ENCODE peak calls at places on chromosomes 11 and 22, in seven cellular contexts. J is IMR-90, E is neuronal stem cell, S is mesenchymal stem cell, X is H9, K is H1, W is trophoblast cell. N is an unnamed sample.

GRCh38 chr22:38314992-38315800 is 2.0 kb downstream of the CSNK1E start:
- DNase-seq in J (peak), E (no peak), S (peak), X (no peak), K (no peak), W (no peak), N (peak)

GRCh38 chr11:125465701-125466100 is 30.4 kb downstream of the FEZ1 start:
- DNase-seq in J (no peak), E (no peak), S (no peak), X (no peak), K (no peak), W (no peak), N (no peak)

GRCh38 chr22:44125421-44125820 is 55.3 kb upstream of the PARVG start:
- DNase-seq in J (no peak), E (no peak), S (no peak), X (no peak), K (no peak), W (no peak), N (no peak)

GRCh38 chr22:17999851-18000250 is 24.5 kb downstream of the MICAL3 start:
- DNase-seq in J (no peak), E (no peak), S (no peak), X (no peak), K (no peak), W (peak), N (no peak)

GRCh38 chr11:67272327-67273259 is 6.3 kb downstream of the GRK2 start:
- DNase-seq in J (no peak), E (no peak), S (no peak), X (no peak), K (no peak), W (no peak), N (no peak)

GRCh38 chr22:17868771-17869170 is 94.5 kb upstream of the BID start:
- DNase-seq in J (no peak), E (no peak), S (no peak), X (no peak), K (no peak), W (no peak), N (no peak)

GRCh38 chr11:21007297-21007696 is 337.9 kb downstream of the NELL1 start:
- DNase-seq in J (no peak), E (no peak), S (no peak), X (peak), K (no peak), W (no peak), N (peak)

GRCh38 chr22:19637405-19638281 is 76.7 kb upstream of the SEPTIN5 start:
- DNase-seq in J (no peak), E (no peak), S (no peak), X (peak), K (no peak), W (no peak), N (no peak)

GRCh38 chr11:57480409-57481137 is 20.2 kb downstream of the RTN4RL2 start:
- DNase-seq in J (peak), E (no peak), S (peak), X (peak), K (peak), W (peak), N (peak)

GRCh38 chr11:130323452-130324448 is 9.0 kb upstream of the ZBTB44 start:
- DNase-seq in J (peak), E (no peak), S (no peak), X (no peak), K (no peak), W (no peak), N (no peak)

GRCh38 chr22:23836281-23836680 is 2.5 kb downstream of the DERL3 start:
- DNase-seq in J (no peak), E (no peak), S (no peak), X (no peak), K (no peak), W (no peak), N (no peak)

GRCh38 chr22:45905924-45906865 is 70.8 kb downstream of the WNT7B start:
- DNase-seq in J (peak), E (no peak), S (peak), X (no peak), K (no peak), W (no peak), N (no peak)

GRCh38 chr11:112637046-112637445 is 324.2 kb upstream of the NCAM1 start:
- DNase-seq in J (no peak), E (no peak), S (no peak), X (no peak), K (no peak), W (no peak), N (no peak)

GRCh38 chr11:126336646-126337045 is 18.8 kb upstream of the ST3GAL4 start:
- DNase-seq in J (no peak), E (no peak), S (no peak), X (peak), K (no peak), W (no peak), N (peak)

GRCh38 chr11:46350695-46351094 is 3.4 kb downstream of the DGKZ start:
- DNase-seq in J (no peak), E (no peak), S (no peak), X (no peak), K (no peak), W (no peak), N (no peak)

GRCh38 chr11:8719260-8720190 is 36.9 kb downstream of the RPL27A start:
- DNase-seq in J (peak), E (no peak), S (peak), X (no peak), K (no peak), W (peak), N (peak)

GRCh38 chr11:117876341-117877119 is at the start of gene FXYD6:
- DNase-seq in J (no peak), E (peak), S (peak), X (peak), K (peak), W (no peak), N (peak)

GRCh38 chr22:38958359-38958943 is 1.0 kb downstream of the APOBEC3A start:
- DNase-seq in J (no peak), E (no peak), S (no peak), X (no peak), K (no peak), W (no peak), N (no peak)

GRCh38 chr11:94193288-94193687 is 64.6 kb downstream of the PANX1 start:
- DNase-seq in J (peak), E (no peak), S (no peak), X (no peak), K (no peak), W (no peak), N (no peak)

GRCh38 chr11:58963551-58964075 is 24.3 kb downstream of the GLYATL1 start:
- DNase-seq in J (peak), E (peak), S (peak), X (peak), K (peak), W (peak), N (peak)

GRCh38 chr11:75246006-75246672 is 5.6 kb downstream of the TPBGL start:
- DNase-seq in J (no peak), E (no peak), S (no peak), X (peak), K (no peak), W (no peak), N (no peak)

GRCh38 chr22:27424319-27424718 is 377.2 kb downstream of the MN1 start:
- DNase-seq in J (peak), E (no peak), S (peak), X (no peak), K (no peak), W (peak), N (no peak)

GRCh38 chr11:65894034-65894591 is 3.6 kb downstream of the CCDC85B start:
- DNase-seq in J (no peak), E (no peak), S (no peak), X (no peak), K (no peak), W (no peak), N (no peak)

GRCh38 chr22:20560716-20561115 is 53.3 kb downstream of the MED15 start:
- DNase-seq in J (no peak), E (no peak), S (no peak), X (no peak), K (no peak), W (no peak), N (no peak)

GRCh38 chr11:28463826-28464225 is 355.6 kb downstream of the METTL15 start:
- DNase-seq in J (peak), E (no peak), S (peak), X (no peak), K (no peak), W (peak), N (no peak)

GRCh38 chr11:70322653-70323052 is 52.2 kb downstream of the PPFIA1 start:
- DNase-seq in J (no peak), E (no peak), S (peak), X (no peak), K (no peak), W (no peak), N (peak)

GRCh38 chr11:125063429-125064043 is 431 bp downstream of the SLC37A2 start:
- DNase-seq in J (no peak), E (peak), S (no peak), X (peak), K (peak), W (no peak), N (peak)

GRCh38 chr22:36940676-36941075 is 27.2 kb downstream of the CSF2RB start:
- DNase-seq in J (no peak), E (no peak), S (no peak), X (peak), K (no peak), W (no peak), N (no peak)

GRCh38 chr11:43573233-43573632 is 107.3 kb upstream of the HSD17B12 start:
- DNase-seq in J (no peak), E (no peak), S (no peak), X (peak), K (peak), W (no peak), N (peak)

GRCh38 chr22:46297151-46297819 is 615 bp downstream of the GTSE1 start:
- DNase-seq in J (peak), E (no peak), S (peak), X (no peak), K (no peak), W (no peak), N (peak)

GRCh38 chr11:112548641-112549040 is 288.0 kb upstream of the PLET1 start:
- DNase-seq in J (no peak), E (no peak), S (no peak), X (no peak), K (no peak), W (no peak), N (no peak)

GRCh38 chr11:43503417-43503816 is 144.7 kb downstream of the TTC17 start:
- DNase-seq in J (no peak), E (no peak), S (no peak), X (no peak), K (peak), W (no peak), N (no peak)

GRCh38 chr11:945986-946385 is 20.3 kb downstream of the AP2A2 start:
- DNase-seq in J (no peak), E (peak), S (peak), X (peak), K (no peak), W (peak), N (peak)

GRCh38 chr11:61922539-61922938 is 5.2 kb upstream of the RAB3IL1 start:
- DNase-seq in J (peak), E (no peak), S (peak), X (no peak), K (peak), W (no peak), N (peak)

GRCh38 chr11:123246749-123247497 is 51.9 kb upstream of the CLMP start:
- DNase-seq in J (peak), E (peak), S (peak), X (peak), K (peak), W (peak), N (peak)

GRCh38 chr22:47065756-47066615 is 303.5 kb downstream of the TBC1D22A start:
- DNase-seq in J (peak), E (no peak), S (no peak), X (no peak), K (no peak), W (no peak), N (no peak)

DNA sequence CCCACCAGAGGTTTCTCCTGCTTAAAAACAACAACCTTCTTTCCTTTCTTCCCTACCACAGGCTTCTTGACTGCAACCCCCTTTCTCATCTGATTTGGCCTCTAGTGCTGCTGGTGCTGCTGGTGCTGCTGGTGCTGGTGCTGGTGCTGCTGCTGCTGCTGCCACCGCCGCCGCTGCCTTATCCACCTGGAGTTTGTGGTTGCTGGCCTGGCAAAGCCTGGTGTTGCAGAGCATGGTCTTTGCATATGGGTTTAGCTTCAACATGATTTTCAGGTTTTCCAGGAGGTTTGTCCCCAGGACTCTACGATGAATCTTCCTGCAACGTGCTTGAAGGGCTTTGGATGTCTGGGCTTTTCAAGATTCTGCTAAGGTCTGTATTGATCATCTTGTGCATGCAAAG is 49.7 kb downstream of the MRTFA start:
- DNase-seq in J (no peak), E (no peak), S (no peak), X (no peak), K (no peak), W (peak), N (no peak)
- H3K18ac ChIP-seq in J (no peak), E (peak), S (no peak), X (no peak), K (no peak), W (no peak), N (no peak)

DNA sequence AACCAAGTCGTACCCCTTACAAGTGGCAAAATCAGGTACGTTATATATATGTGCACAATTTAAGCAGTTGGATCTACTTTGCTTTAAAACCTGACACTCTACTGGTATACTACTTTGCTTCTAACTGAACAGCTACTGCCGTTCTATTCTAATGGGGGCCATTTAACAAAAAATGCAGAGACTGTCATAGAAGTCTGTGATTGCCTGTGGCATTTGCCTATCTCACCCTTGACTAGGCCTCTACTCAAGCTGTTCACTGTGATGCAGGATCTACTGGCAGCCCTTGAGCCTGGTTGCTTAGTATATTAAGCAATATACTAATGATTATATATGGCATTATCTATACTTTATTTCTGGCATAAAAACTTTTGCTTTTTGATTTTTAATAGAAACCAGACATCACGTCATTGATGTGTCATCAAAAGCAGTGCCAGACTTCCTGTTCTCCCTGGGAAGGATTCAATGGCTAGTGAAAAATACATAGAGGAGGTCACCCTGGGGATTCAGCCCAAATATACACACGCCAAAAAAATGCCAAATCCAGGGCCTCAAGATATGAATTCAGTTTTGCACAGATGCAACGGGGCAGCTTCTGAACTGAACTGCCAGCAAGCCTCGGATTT is 40.0 kb upstream of the FIBIN start:
- DNase-seq in J (peak), E (no peak), S (no peak), X (no peak), K (no peak), W (no peak), N (no peak)
- H3K18ac ChIP-seq in J (peak), E (no peak), S (no peak), X (no peak), K (no peak), W (no peak), N (no peak)

DNA sequence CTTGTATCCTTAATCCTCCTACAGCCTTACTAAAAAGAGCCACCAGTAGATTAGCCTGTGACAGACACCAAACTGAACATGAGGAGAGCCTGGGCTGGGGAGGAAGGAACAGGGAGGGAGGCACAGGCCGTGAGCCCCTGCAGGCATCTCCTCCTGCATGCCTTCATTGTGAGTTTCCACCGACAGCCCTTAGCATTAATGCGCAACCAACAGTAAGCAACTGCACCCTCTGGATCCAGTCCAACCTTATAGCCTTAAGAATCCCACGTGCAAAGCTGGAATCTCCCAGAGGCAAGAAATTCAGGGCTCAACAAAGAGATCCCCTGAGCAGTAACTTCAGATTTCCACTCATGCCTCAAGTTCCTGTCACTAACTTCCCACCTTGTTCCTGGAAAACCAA is 84.6 kb downstream of the ETS1 start:
- DNase-seq in J (peak), E (no peak), S (peak), X (no peak), K (no peak), W (peak), N (no peak)
- H3K18ac ChIP-seq in J (peak), E (no peak), S (peak), X (no peak), K (no peak), W (no peak), N (no peak)

GRCh38 chr22:22001664-22002525 is 19.3 kb upstream of the TOP3B start:
- DNase-seq in J (no peak), E (no peak), S (no peak), X (no peak), K (no peak), W (no peak), N (no peak)
- H3K18ac ChIP-seq in J (no peak), E (no peak), S (no peak), X (no peak), K (no peak), W (no peak), N (no peak)

DNA sequence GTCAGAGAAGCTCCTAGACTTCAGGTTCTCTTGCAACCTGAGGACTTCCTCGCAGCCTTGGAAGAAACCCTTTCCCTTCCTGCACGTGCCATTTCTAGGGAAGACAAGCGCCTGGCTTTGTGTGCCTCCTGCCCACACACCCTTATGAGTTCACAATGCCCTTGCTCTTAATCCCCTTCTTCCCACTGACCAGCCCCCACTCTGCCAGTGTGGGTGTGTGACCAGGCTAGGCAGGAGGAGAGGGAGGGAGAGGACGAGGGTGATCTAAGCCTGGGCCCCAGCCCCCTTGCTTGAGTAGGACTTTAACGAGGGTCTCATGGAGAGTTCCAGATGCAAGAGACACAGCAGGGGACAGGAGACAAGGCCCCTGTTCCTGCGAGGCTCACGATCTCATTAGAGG is 30.2 kb downstream of the TP53I11 start:
- DNase-seq in J (no peak), E (no peak), S (no peak), X (no peak), K (no peak), W (no peak), N (no peak)
- H3K18ac ChIP-seq in J (no peak), E (peak), S (no peak), X (no peak), K (no peak), W (no peak), N (no peak)

DNA sequence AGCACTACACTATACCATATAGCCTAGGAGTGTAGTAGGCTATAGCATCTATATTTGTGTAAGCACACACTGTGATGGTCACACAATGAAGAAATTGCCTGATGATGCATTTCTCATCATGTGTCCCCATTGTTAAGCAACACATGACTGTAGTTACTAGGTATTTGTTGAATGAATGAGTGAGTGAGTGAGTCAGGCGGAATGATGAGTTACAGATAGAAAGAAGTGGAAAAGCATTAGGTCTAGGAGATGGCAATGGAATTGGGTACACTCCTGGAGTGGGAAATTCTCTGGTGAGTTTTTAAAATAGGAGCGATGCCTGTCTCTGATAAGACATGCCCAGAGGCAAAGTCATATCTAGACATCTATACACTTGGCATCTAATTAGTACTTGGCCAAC is 160.5 kb upstream of the TBCEL start:
- DNase-seq in J (peak), E (no peak), S (peak), X (no peak), K (no peak), W (peak), N (no peak)
- H3K18ac ChIP-seq in J (no peak), E (no peak), S (no peak), X (no peak), K (no peak), W (no peak), N (no peak)

GRCh38 chr11:22471405-22471804 is 133.2 kb downstream of the SLC17A6 start:
- DNase-seq in J (no peak), E (no peak), S (no peak), X (no peak), K (no peak), W (no peak), N (no peak)
- H3K18ac ChIP-seq in J (no peak), E (no peak), S (no peak), X (no peak), K (no peak), W (no peak), N (no peak)